ENCODE peak calls at places on chromosomes 6 and 20, in six cellular contexts. One of them, this sample, is unnamed.

GRCh38 chr20:32535953-32536823 is 48.9 kb downstream of the NOL4L start:
- DNase-seq in neuronal stem cell: peak; percentile 87
- DNase-seq in IMR-90: peak; percentile 6
- DNase-seq in H9: peak; percentile 82
- DNase-seq in H1: no peak
- DNase-seq in mesendoderm: peak; percentile 97
- DNase-seq in this sample: no peak

GRCh38 chr20:44692932-44693476 is 22.2 kb upstream of the CCN5 start:
- DNase-seq in neuronal stem cell: no peak
- DNase-seq in IMR-90: peak; percentile 93
- DNase-seq in H9: peak; percentile 58
- DNase-seq in H1: peak; percentile 38
- DNase-seq in mesendoderm: peak; percentile 85
- DNase-seq in this sample: peak; percentile 97

GRCh38 chr6:155388546-155388945 is 67.1 kb downstream of the NOX3 start:
- DNase-seq in neuronal stem cell: no peak
- DNase-seq in IMR-90: peak; percentile 43
- DNase-seq in H9: no peak
- DNase-seq in H1: no peak
- DNase-seq in mesendoderm: no peak
- DNase-seq in this sample: peak; percentile 32

GRCh38 chr6:113381957-113382356 is 475.2 kb upstream of the MARCKS start:
- DNase-seq in neuronal stem cell: no peak
- DNase-seq in IMR-90: peak; percentile 75
- DNase-seq in H9: no peak
- DNase-seq in H1: no peak
- DNase-seq in mesendoderm: no peak
- DNase-seq in this sample: peak; percentile 61

GRCh38 chr6:119443993-119444641 is 94.6 kb upstream of the MAN1A1 start:
- DNase-seq in neuronal stem cell: no peak
- DNase-seq in IMR-90: peak; percentile 47
- DNase-seq in H9: no peak
- DNase-seq in H1: no peak
- DNase-seq in mesendoderm: no peak
- DNase-seq in this sample: peak; percentile 44

GRCh38 chr20:35952480-35953410 is 1.6 kb downstream of the SCAND1 start:
- DNase-seq in neuronal stem cell: no peak
- DNase-seq in IMR-90: peak; percentile 66
- DNase-seq in H9: no peak
- DNase-seq in H1: no peak
- DNase-seq in mesendoderm: peak; percentile 41
- DNase-seq in this sample: peak; percentile 58

GRCh38 chr6:157258878-157259277 is 64.4 kb downstream of the TMEM242 start:
- DNase-seq in neuronal stem cell: no peak
- DNase-seq in IMR-90: no peak
- DNase-seq in H9: no peak
- DNase-seq in H1: no peak
- DNase-seq in mesendoderm: no peak
- DNase-seq in this sample: no peak

GRCh38 chr6:167682125-167682524 is 144.6 kb upstream of the AFDN start:
- DNase-seq in neuronal stem cell: no peak
- DNase-seq in IMR-90: no peak
- DNase-seq in H9: no peak
- DNase-seq in H1: no peak
- DNase-seq in mesendoderm: peak; percentile 58
- DNase-seq in this sample: no peak

GRCh38 chr20:54345817-54346216 is 129.6 kb upstream of the DOK5 start:
- DNase-seq in neuronal stem cell: no peak
- DNase-seq in IMR-90: peak; percentile 5
- DNase-seq in H9: no peak
- DNase-seq in H1: no peak
- DNase-seq in mesendoderm: peak; percentile 10
- DNase-seq in this sample: no peak

GRCh38 chr20:47156431-47156841 is 200.1 kb downstream of the ZMYND8 start:
- DNase-seq in neuronal stem cell: no peak
- DNase-seq in IMR-90: no peak
- DNase-seq in H9: no peak
- DNase-seq in H1: no peak
- DNase-seq in mesendoderm: no peak
- DNase-seq in this sample: no peak

GRCh38 chr6:28910901-28911680 is 12.7 kb downstream of the TRIM27 start:
- DNase-seq in neuronal stem cell: no peak
- DNase-seq in IMR-90: no peak
- DNase-seq in H9: no peak
- DNase-seq in H1: no peak
- DNase-seq in mesendoderm: no peak
- DNase-seq in this sample: no peak

GRCh38 chr6:3442444-3443220 is 14.2 kb downstream of the SLC22A23 start:
- DNase-seq in neuronal stem cell: no peak
- DNase-seq in IMR-90: peak; percentile 76
- DNase-seq in H9: no peak
- DNase-seq in H1: no peak
- DNase-seq in mesendoderm: peak; percentile 71
- DNase-seq in this sample: peak; percentile 67

GRCh38 chr6:166770216-166771116 is 143.4 kb upstream of the RPS6KA2 start:
- DNase-seq in neuronal stem cell: no peak
- DNase-seq in IMR-90: peak; percentile 10
- DNase-seq in H9: no peak
- DNase-seq in H1: no peak
- DNase-seq in mesendoderm: peak; percentile 77
- DNase-seq in this sample: no peak

GRCh38 chr20:63309261-63310071 is 16.5 kb downstream of the COL20A1 start:
- DNase-seq in neuronal stem cell: peak; percentile 64
- DNase-seq in IMR-90: peak; percentile 24
- DNase-seq in H9: peak; percentile 73
- DNase-seq in H1: no peak
- DNase-seq in mesendoderm: peak; percentile 25
- DNase-seq in this sample: peak; percentile 33

GRCh38 chr6:147643341-147644200 is 135.1 kb downstream of the SAMD5 start:
- DNase-seq in neuronal stem cell: no peak
- DNase-seq in IMR-90: no peak
- DNase-seq in H9: no peak
- DNase-seq in H1: no peak
- DNase-seq in mesendoderm: no peak
- DNase-seq in this sample: no peak

GRCh38 chr6:110882824-110883554 is 8.4 kb downstream of the AMD1 start:
- DNase-seq in neuronal stem cell: no peak
- DNase-seq in IMR-90: no peak
- DNase-seq in H9: no peak
- DNase-seq in H1: no peak
- DNase-seq in mesendoderm: no peak
- DNase-seq in this sample: no peak

GRCh38 chr6:139858444-139858843 is 484.0 kb upstream of the CITED2 start:
- DNase-seq in neuronal stem cell: no peak
- DNase-seq in IMR-90: no peak
- DNase-seq in H9: no peak
- DNase-seq in H1: no peak
- DNase-seq in mesendoderm: no peak
- DNase-seq in this sample: no peak

GRCh38 chr6:72689107-72689954 is 67.5 kb downstream of the KCNQ5 start:
- DNase-seq in neuronal stem cell: peak; percentile 8
- DNase-seq in IMR-90: no peak
- DNase-seq in H9: no peak
- DNase-seq in H1: no peak
- DNase-seq in mesendoderm: no peak
- DNase-seq in this sample: peak; percentile 23

GRCh38 chr6:107115695-107116327 is 496 bp upstream of the BEND3 start:
- DNase-seq in neuronal stem cell: peak; percentile 67
- DNase-seq in IMR-90: no peak
- DNase-seq in H9: peak; percentile 81
- DNase-seq in H1: no peak
- DNase-seq in mesendoderm: peak; percentile 88
- DNase-seq in this sample: peak; percentile 69

GRCh38 chr6:42026540-42026939 is 23.8 kb upstream of the TAF8 start:
- DNase-seq in neuronal stem cell: no peak
- DNase-seq in IMR-90: no peak
- DNase-seq in H9: no peak
- DNase-seq in H1: no peak
- DNase-seq in mesendoderm: no peak
- DNase-seq in this sample: no peak

GRCh38 chr20:42472198-42472597 is 717.5 kb downstream of the PTPRT start:
- DNase-seq in neuronal stem cell: no peak
- DNase-seq in IMR-90: no peak
- DNase-seq in H9: no peak
- DNase-seq in H1: no peak
- DNase-seq in mesendoderm: no peak
- DNase-seq in this sample: no peak

GRCh38 chr20:13231031-13231752 is 10.1 kb downstream of the ISM1 start:
- DNase-seq in neuronal stem cell: no peak
- DNase-seq in IMR-90: peak; percentile 28
- DNase-seq in H9: no peak
- DNase-seq in H1: no peak
- DNase-seq in mesendoderm: peak; percentile 64
- DNase-seq in this sample: no peak

GRCh38 chr6:43716099-43716498 is 28.5 kb upstream of the MRPS18A start:
- DNase-seq in neuronal stem cell: no peak
- DNase-seq in IMR-90: no peak
- DNase-seq in H9: no peak
- DNase-seq in H1: no peak
- DNase-seq in mesendoderm: no peak
- DNase-seq in this sample: no peak

DNA sequence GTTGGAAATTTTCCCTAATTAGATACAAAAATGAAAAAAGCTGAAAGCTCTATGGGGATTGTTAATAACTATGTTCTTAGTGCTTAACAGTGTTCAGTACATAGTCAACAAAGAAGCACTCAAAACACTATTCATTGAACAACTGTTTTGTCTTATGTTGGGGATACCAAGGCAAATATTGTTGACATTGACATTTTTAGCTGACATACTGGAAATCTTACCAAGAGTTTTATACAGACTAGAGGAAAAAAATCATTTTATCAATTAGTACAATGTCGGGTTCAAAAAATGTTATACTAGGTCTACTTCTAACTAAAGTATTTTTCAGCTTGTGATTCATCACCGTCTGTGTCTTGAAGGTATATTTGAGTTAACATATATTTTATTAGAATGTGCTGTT is 40.2 kb downstream of the KLHL31 start:
- DNase-seq in neuronal stem cell: no peak
- DNase-seq in IMR-90: no peak
- DNase-seq in H9: no peak
- DNase-seq in H1: no peak
- DNase-seq in mesendoderm: no peak
- DNase-seq in this sample: no peak
- H2BK15ac ChIP-seq in neuronal stem cell: no peak overlapping the region
- H2BK15ac ChIP-seq in IMR-90: no peak overlapping the region
- H2BK15ac ChIP-seq in H9: no peak overlapping the region
- H2BK15ac ChIP-seq in H1: no peak overlapping the region
- H2BK15ac ChIP-seq in mesendoderm: no peak overlapping the region
- H2BK15ac ChIP-seq in this sample: no peak overlapping the region

GRCh38 chr6:108562503-108562993 is 1.8 kb downstream of the FOXO3 start:
- DNase-seq in neuronal stem cell: peak; percentile 47
- DNase-seq in IMR-90: peak; percentile 81
- DNase-seq in H9: peak; percentile 92
- DNase-seq in H1: peak; percentile 77
- DNase-seq in mesendoderm: peak; percentile 99
- DNase-seq in this sample: peak; percentile 79

GRCh38 chr6:108559884-108560462 is 744 bp upstream of the FOXO3 start:
- DNase-seq in neuronal stem cell: peak; percentile 73
- DNase-seq in IMR-90: peak; percentile 74
- DNase-seq in H9: peak; percentile 74
- DNase-seq in H1: no peak
- DNase-seq in mesendoderm: peak; percentile 96
- DNase-seq in this sample: peak; percentile 91

GRCh38 chr6:108563292-108563691 is 2.6 kb downstream of the FOXO3 start:
- DNase-seq in neuronal stem cell: no peak
- DNase-seq in IMR-90: no peak
- DNase-seq in H9: no peak
- DNase-seq in H1: no peak
- DNase-seq in mesendoderm: no peak
- DNase-seq in this sample: no peak

GRCh38 chr6:108560463-108561308 is at the start of gene FOXO3:
- DNase-seq in neuronal stem cell: peak; percentile 89
- DNase-seq in IMR-90: peak; percentile 80
- DNase-seq in H9: peak; percentile 94
- DNase-seq in H1: peak; percentile 77
- DNase-seq in mesendoderm: peak; percentile 94
- DNase-seq in this sample: peak; percentile 91

DNA sequence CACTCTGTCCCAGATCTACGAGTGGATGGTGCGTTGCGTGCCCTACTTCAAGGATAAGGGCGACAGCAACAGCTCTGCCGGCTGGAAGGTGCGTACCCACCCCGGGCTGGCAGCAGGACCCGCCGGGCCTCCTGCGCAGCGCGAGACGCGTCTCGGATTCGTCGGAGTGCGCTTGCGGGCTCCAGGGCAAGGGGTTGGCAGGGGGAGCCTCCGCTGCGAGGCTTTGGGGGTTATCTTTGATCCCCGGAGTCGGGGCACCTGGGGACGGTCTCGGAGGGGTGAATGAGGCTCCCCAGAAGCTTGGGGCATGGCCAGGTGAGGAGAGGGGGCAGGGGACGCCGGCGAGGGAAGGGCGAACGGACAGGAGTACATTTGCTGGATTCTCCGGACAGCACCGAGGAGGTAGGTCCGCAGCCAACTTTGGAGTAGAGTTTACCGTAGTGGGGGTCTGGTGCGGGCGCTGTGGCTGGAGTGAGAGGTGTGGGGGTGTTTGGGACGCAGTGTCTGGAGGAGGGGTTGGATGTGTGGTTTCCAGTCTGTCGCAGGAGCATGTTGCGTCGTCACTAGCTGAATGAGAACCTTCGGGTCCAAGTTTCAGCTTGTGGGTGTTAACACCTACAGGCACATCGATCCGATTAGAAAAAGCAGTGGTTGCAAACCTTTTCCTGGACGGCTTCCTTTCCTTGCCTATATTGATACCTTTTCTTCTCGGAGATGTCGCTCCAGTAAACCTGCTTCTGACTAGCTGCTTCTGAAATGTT is 1.2 kb downstream of the FOXO3 start:
- DNase-seq in neuronal stem cell: peak; percentile 26
- DNase-seq in IMR-90: peak; percentile 31
- DNase-seq in H9: peak; percentile 43
- DNase-seq in H1: no peak
- DNase-seq in mesendoderm: peak; percentile 71
- DNase-seq in this sample: peak; percentile 66
- H3K4me1 ChIP-seq in neuronal stem cell: peaks cover 13% of the 10 kb centered on the region
- H3K4me1 ChIP-seq in IMR-90: peaks cover 14% of the 10 kb centered on the region
- H3K4me1 ChIP-seq in H9: no peaks in the 10 kb centered on the region
- H3K4me1 ChIP-seq in H1: peaks cover 13% of the 10 kb centered on the region
- H3K4me1 ChIP-seq in mesendoderm: peaks cover 8% of the 10 kb centered on the region
- H3K4me1 ChIP-seq in this sample: peaks cover 11% of the 10 kb centered on the region

DNA sequence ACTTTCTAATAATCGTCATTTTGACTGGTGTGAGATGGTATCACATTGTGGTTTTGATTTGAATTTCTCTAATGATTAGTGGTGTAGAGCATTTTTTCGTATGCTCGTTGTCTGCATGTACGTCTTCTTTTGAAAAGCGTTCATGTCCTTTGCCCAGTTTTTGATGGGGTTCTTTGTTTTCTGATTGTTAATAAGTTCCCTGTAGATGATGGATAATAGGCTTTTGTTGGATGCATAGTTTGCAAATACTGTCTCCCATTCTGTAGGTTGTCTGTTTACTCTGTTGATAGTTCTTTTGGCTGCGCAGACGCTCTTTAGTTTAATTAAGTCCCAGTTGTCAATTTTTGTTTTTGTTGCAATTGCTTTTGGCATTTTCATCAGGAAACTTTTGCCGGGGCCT is 32.3 kb upstream of the XRN2 start:
- DNase-seq in neuronal stem cell: no peak
- DNase-seq in IMR-90: no peak
- DNase-seq in H9: no peak
- DNase-seq in H1: no peak
- DNase-seq in mesendoderm: no peak
- DNase-seq in this sample: no peak
- H2BK15ac ChIP-seq in neuronal stem cell: no peak overlapping the region
- H2BK15ac ChIP-seq in IMR-90: no peak overlapping the region
- H2BK15ac ChIP-seq in H9: no peak overlapping the region
- H2BK15ac ChIP-seq in H1: no peak overlapping the region
- H2BK15ac ChIP-seq in mesendoderm: no peak overlapping the region
- H2BK15ac ChIP-seq in this sample: no peak overlapping the region

GRCh38 chr6:36694616-36695015 is 3.0 kb upstream of the RAB44 start:
- DNase-seq in neuronal stem cell: no peak
- DNase-seq in IMR-90: no peak
- DNase-seq in H9: no peak
- DNase-seq in H1: no peak
- DNase-seq in mesendoderm: no peak
- DNase-seq in this sample: no peak
- H3K4me1 ChIP-seq in neuronal stem cell: no peaks in the 10 kb centered on the region
- H3K4me1 ChIP-seq in IMR-90: no peaks in the 10 kb centered on the region
- H3K4me1 ChIP-seq in H9: no peaks in the 10 kb centered on the region
- H3K4me1 ChIP-seq in H1: no peaks in the 10 kb centered on the region
- H3K4me1 ChIP-seq in mesendoderm: no peaks in the 10 kb centered on the region
- H3K4me1 ChIP-seq in this sample: no peaks in the 10 kb centered on the region

This sample was measured in mesenchymal stem cell.